ENCODE peak calls at places on chromosomes 5 and 9, in eight cellular contexts. One of them, this sample, is unnamed.

GRCh38 chr5:96703384-96703910 is 41.3 kb downstream of the CAST start:
- DNase-seq in ACHN: no peak
- DNase-seq in fibroblast of lung: no peak
- DNase-seq in tibial artery: no peak
- DNase-seq in LoVo: peak; percentile 79
- DNase-seq in brain pericyte: no peak
- DNase-seq in epithelial cell of esophagus: peak; percentile 92
- DNase-seq in H54: no peak
- DNase-seq in this sample: no peak

GRCh38 chr5:134975078-134975715 is 7.5 kb downstream of the CATSPER3 start:
- DNase-seq in ACHN: no peak
- DNase-seq in fibroblast of lung: no peak
- DNase-seq in tibial artery: no peak
- DNase-seq in LoVo: no peak
- DNase-seq in brain pericyte: no peak
- DNase-seq in epithelial cell of esophagus: peak; percentile 55
- DNase-seq in H54: no peak
- DNase-seq in this sample: peak; percentile 10

GRCh38 chr5:39892708-39893107 is 467.9 kb upstream of the DAB2 start:
- DNase-seq in ACHN: no peak
- DNase-seq in fibroblast of lung: peak; percentile 11
- DNase-seq in tibial artery: no peak
- DNase-seq in LoVo: no peak
- DNase-seq in brain pericyte: no peak
- DNase-seq in epithelial cell of esophagus: peak; percentile 80
- DNase-seq in H54: peak; percentile 11
- DNase-seq in this sample: peak; percentile 69

GRCh38 chr9:97793067-97793466 is 60.0 kb upstream of the FOXE1 start:
- DNase-seq in ACHN: no peak
- DNase-seq in fibroblast of lung: no peak
- DNase-seq in tibial artery: no peak
- DNase-seq in LoVo: no peak
- DNase-seq in brain pericyte: no peak
- DNase-seq in epithelial cell of esophagus: no peak
- DNase-seq in H54: no peak
- DNase-seq in this sample: no peak

GRCh38 chr5:83510199-83510730 is 38.7 kb downstream of the VCAN start:
- DNase-seq in ACHN: no peak
- DNase-seq in fibroblast of lung: peak; percentile 36
- DNase-seq in tibial artery: no peak
- DNase-seq in LoVo: no peak
- DNase-seq in brain pericyte: no peak
- DNase-seq in epithelial cell of esophagus: no peak
- DNase-seq in H54: no peak
- DNase-seq in this sample: no peak

GRCh38 chr9:68851657-68852056 is 146.6 kb downstream of the PIP5K1B start:
- DNase-seq in ACHN: no peak
- DNase-seq in fibroblast of lung: peak; percentile 3
- DNase-seq in tibial artery: no peak
- DNase-seq in LoVo: no peak
- DNase-seq in brain pericyte: no peak
- DNase-seq in epithelial cell of esophagus: peak; percentile 31
- DNase-seq in H54: peak; percentile 26
- DNase-seq in this sample: peak; percentile 2

GRCh38 chr9:14403112-14403511 is 89.2 kb upstream of the NFIB start:
- DNase-seq in ACHN: no peak
- DNase-seq in fibroblast of lung: no peak
- DNase-seq in tibial artery: no peak
- DNase-seq in LoVo: no peak
- DNase-seq in brain pericyte: no peak
- DNase-seq in epithelial cell of esophagus: no peak
- DNase-seq in H54: no peak
- DNase-seq in this sample: no peak

GRCh38 chr9:111356567-111357244 is 26.7 kb upstream of the OR2K2 start:
- DNase-seq in ACHN: peak; percentile 79
- DNase-seq in fibroblast of lung: peak; percentile 93
- DNase-seq in tibial artery: no peak
- DNase-seq in LoVo: peak; percentile 66
- DNase-seq in brain pericyte: peak; percentile 45
- DNase-seq in epithelial cell of esophagus: peak; percentile 84
- DNase-seq in H54: peak; percentile 45
- DNase-seq in this sample: peak; percentile 93

GRCh38 chr5:74673011-74673790 is 11.8 kb upstream of the HEXB start:
- DNase-seq in ACHN: peak; percentile 41
- DNase-seq in fibroblast of lung: peak; percentile 43
- DNase-seq in tibial artery: no peak
- DNase-seq in LoVo: peak; percentile 43
- DNase-seq in brain pericyte: no peak
- DNase-seq in epithelial cell of esophagus: peak; percentile 56
- DNase-seq in H54: no peak
- DNase-seq in this sample: peak; percentile 50

GRCh38 chr5:68911840-68912690 is 181.7 kb upstream of the SLC30A5 start:
- DNase-seq in ACHN: no peak
- DNase-seq in fibroblast of lung: peak; percentile 76
- DNase-seq in tibial artery: no peak
- DNase-seq in LoVo: no peak
- DNase-seq in brain pericyte: peak; percentile 38
- DNase-seq in epithelial cell of esophagus: peak; percentile 66
- DNase-seq in H54: no peak
- DNase-seq in this sample: peak; percentile 55

GRCh38 chr9:91273853-91274552 is 87.7 kb downstream of the AUH start:
- DNase-seq in ACHN: peak; percentile 49
- DNase-seq in fibroblast of lung: peak; percentile 63
- DNase-seq in tibial artery: no peak
- DNase-seq in LoVo: peak; percentile 6
- DNase-seq in brain pericyte: no peak
- DNase-seq in epithelial cell of esophagus: peak; percentile 82
- DNase-seq in H54: peak; percentile 43
- DNase-seq in this sample: peak; percentile 78

GRCh38 chr9:547309-547708 is 294.2 kb upstream of the DMRT1 start:
- DNase-seq in ACHN: no peak
- DNase-seq in fibroblast of lung: no peak
- DNase-seq in tibial artery: no peak
- DNase-seq in LoVo: no peak
- DNase-seq in brain pericyte: no peak
- DNase-seq in epithelial cell of esophagus: no peak
- DNase-seq in H54: no peak
- DNase-seq in this sample: no peak

GRCh38 chr9:37801287-37801850 is 772 bp downstream of the DCAF10 start:
- DNase-seq in ACHN: peak; percentile 19
- DNase-seq in fibroblast of lung: peak; percentile 38
- DNase-seq in tibial artery: peak; percentile 22
- DNase-seq in LoVo: no peak
- DNase-seq in brain pericyte: no peak
- DNase-seq in epithelial cell of esophagus: peak; percentile 43
- DNase-seq in H54: no peak
- DNase-seq in this sample: peak; percentile 44

GRCh38 chr5:85479849-85480248 is 1095.2 kb upstream of the EDIL3 start:
- DNase-seq in ACHN: no peak
- DNase-seq in fibroblast of lung: no peak
- DNase-seq in tibial artery: no peak
- DNase-seq in LoVo: no peak
- DNase-seq in brain pericyte: no peak
- DNase-seq in epithelial cell of esophagus: no peak
- DNase-seq in H54: no peak
- DNase-seq in this sample: no peak

GRCh38 chr9:133050142-133050541 is 11.6 kb upstream of the CEL start:
- DNase-seq in ACHN: no peak
- DNase-seq in fibroblast of lung: peak; percentile 38
- DNase-seq in tibial artery: no peak
- DNase-seq in LoVo: no peak
- DNase-seq in brain pericyte: peak; percentile 60
- DNase-seq in epithelial cell of esophagus: no peak
- DNase-seq in H54: no peak
- DNase-seq in this sample: peak; percentile 71

GRCh38 chr5:115801152-115801551 is 15.3 kb downstream of the CDO1 start:
- DNase-seq in ACHN: no peak
- DNase-seq in fibroblast of lung: no peak
- DNase-seq in tibial artery: no peak
- DNase-seq in LoVo: no peak
- DNase-seq in brain pericyte: no peak
- DNase-seq in epithelial cell of esophagus: no peak
- DNase-seq in H54: no peak
- DNase-seq in this sample: no peak

GRCh38 chr9:114138537-114138936 is 16.8 kb upstream of the COL27A1 start:
- DNase-seq in ACHN: no peak
- DNase-seq in fibroblast of lung: no peak
- DNase-seq in tibial artery: peak; percentile 36
- DNase-seq in LoVo: no peak
- DNase-seq in brain pericyte: no peak
- DNase-seq in epithelial cell of esophagus: no peak
- DNase-seq in H54: no peak
- DNase-seq in this sample: no peak

GRCh38 chr5:177513500-177513899 is 3.3 kb downstream of the DDX41 start:
- DNase-seq in ACHN: no peak
- DNase-seq in fibroblast of lung: no peak
- DNase-seq in tibial artery: no peak
- DNase-seq in LoVo: no peak
- DNase-seq in brain pericyte: no peak
- DNase-seq in epithelial cell of esophagus: no peak
- DNase-seq in H54: no peak
- DNase-seq in this sample: no peak

GRCh38 chr5:142959683-142960308 is 189.6 kb downstream of the ARHGAP26 start:
- DNase-seq in ACHN: no peak
- DNase-seq in fibroblast of lung: no peak
- DNase-seq in tibial artery: no peak
- DNase-seq in LoVo: no peak
- DNase-seq in brain pericyte: no peak
- DNase-seq in epithelial cell of esophagus: peak; percentile 24
- DNase-seq in H54: no peak
- DNase-seq in this sample: peak; percentile 55

This sample was measured in M059J.